ENCODE peak calls at places on chromosomes 5 and 9, in five cellular contexts. T is H54, P is GM04504, F is Calu3, O is OCI-M1. H is an unnamed sample.
A peak's percentile ranks its signal among the peaks of the same experiment; 100 is the strongest.

GRCh38 chr9:110753734-110754231 is 85.2 kb downstream of the MUSK start:
- DNase-seq in T (no peak), P (no peak), F (no peak), O (no peak), H (no peak)

GRCh38 chr9:2119490-2120046 is 104.4 kb downstream of the SMARCA2 start:
- DNase-seq in T (no peak), P (no peak), F (no peak), O (no peak), H (no peak)

GRCh38 chr9:112061152-112061740 is 113.9 kb downstream of the SUSD1 start:
- DNase-seq in T (peak; percentile 61), P (peak; percentile 94), F (peak; percentile 61), O (peak; percentile 93), H (peak; percentile 65)

GRCh38 chr9:122126340-122127333 is 32.9 kb downstream of the NDUFA8 start:
- DNase-seq in T (no peak), P (no peak), F (no peak), O (no peak), H (no peak)

GRCh38 chr9:103799959-103800358 is 294.1 kb upstream of the SMC2 start:
- DNase-seq in T (no peak), P (no peak), F (no peak), O (no peak), H (no peak)

GRCh38 chr5:39427225-39427624 is 2.4 kb upstream of the DAB2 start:
- DNase-seq in T (no peak), P (no peak), F (no peak), O (no peak), H (no peak)

GRCh38 chr5:143446535-143447226 is 43.2 kb upstream of the NR3C1 start:
- DNase-seq in T (no peak), P (no peak), F (no peak), O (no peak), H (no peak)

GRCh38 chr9:99019523-99020331 is 76.0 kb downstream of the COL15A1 start:
- DNase-seq in T (peak; percentile 74), P (peak; percentile 91), F (no peak), O (no peak), H (no peak)

GRCh38 chr5:100188778-100189177 is 346.4 kb upstream of the FAM174A start:
- DNase-seq in T (no peak), P (no peak), F (no peak), O (no peak), H (no peak)

GRCh38 chr9:19461135-19461534 is 52.3 kb downstream of the ACER2 start:
- DNase-seq in T (no peak), P (no peak), F (no peak), O (no peak), H (no peak)

GRCh38 chr5:437281-437771 is 5.7 kb upstream of the EXOC3 start:
- DNase-seq in T (no peak), P (no peak), F (no peak), O (no peak), H (no peak)